ENCODE peak calls at places on chromosome 1, in ten cellular contexts. G is uterus; M is EH; C is NCI-H1048; S is islet precursor cell; P is GM20000; R is stimulated activated CD4-positive, alpha-beta T cell treated with anti-CD3 and anti-CD28 coated beads, Interleukin-15, amount 100 ng/mL, for 1 hour; V is naive thymus-derived CD8-positive, alpha-beta T cell; Q is GM03348; K is T follicular helper cell. Z is an unnamed sample.

GRCh38 chr1:178644308-178645120 is 80.5 kb upstream of the RALGPS2 start:
- DNase-seq in V (no peak), G (no peak), S (no peak), C (no peak), M (peak; percentile 54), R (no peak), Q (no peak), P (no peak), K (no peak), Z (peak; percentile 82)

GRCh38 chr1:25754421-25755195 is 45.4 kb upstream of the SELENON start:
- DNase-seq in Q (no peak), K (no peak), V (peak; percentile 46), S (no peak), C (no peak), M (no peak), G (no peak), P (no peak), R (no peak), Z (peak; percentile 47)

GRCh38 chr1:41978986-41979385 is 60.3 kb upstream of the HIVEP3 start:
- DNase-seq in P (no peak), K (no peak), Q (no peak), M (no peak), S (no peak), V (no peak), G (no peak), C (no peak), R (no peak), Z (no peak)

GRCh38 chr1:64223329-64224151 is 20.1 kb downstream of the UBE2U start:
- DNase-seq in G (no peak), V (no peak), R (no peak), S (no peak), M (peak; percentile 91), K (no peak), P (peak; percentile 27), C (no peak), Q (peak; percentile 82), Z (no peak)

GRCh38 chr1:212699104-212699838 is 369 bp downstream of the BATF3 start:
- DNase-seq in S (peak; percentile 73), K (peak; percentile 13), G (peak; percentile 39), Q (peak; percentile 78), V (peak; percentile 47), R (no peak), M (peak; percentile 52), P (peak; percentile 82), C (peak; percentile 51), Z (peak; percentile 58)

GRCh38 chr1:151370211-151370911 is 2.1 kb downstream of the SELENBP1 start:
- DNase-seq in S (no peak), M (no peak), G (peak; percentile 52), P (no peak), R (no peak), K (no peak), Q (no peak), V (no peak), C (no peak), Z (no peak)

GRCh38 chr1:179230251-179230650 is 774 bp upstream of the ABL2 start:
- DNase-seq in G (no peak), Q (no peak), V (no peak), C (no peak), K (no peak), M (peak; percentile 71), P (no peak), R (no peak), S (no peak), Z (peak; percentile 28)

GRCh38 chr1:231134624-231135023 is 27.2 kb upstream of the TRIM67 start:
- DNase-seq in M (peak; percentile 26), K (no peak), P (no peak), C (no peak), R (no peak), G (no peak), Q (no peak), S (no peak), V (no peak), Z (no peak)

GRCh38 chr1:225711236-225711937 is 58.5 kb upstream of the ENAH start:
- DNase-seq in C (no peak), S (no peak), M (peak; percentile 9), R (no peak), G (no peak), V (no peak), K (no peak), P (no peak), Q (no peak), Z (no peak)

GRCh38 chr1:206108635-206109034 is 8.6 kb downstream of the AVPR1B start:
- DNase-seq in R (no peak), V (no peak), Q (no peak), K (no peak), G (no peak), S (no peak), P (no peak), M (peak; percentile 16), C (no peak), Z (no peak)

Z was measured in dermis blood vessel endothelial cell.